ENCODE peak calls at places on chromosome 21, in seven cellular contexts. A is fibroblast of the aortic adventitia, N is thoracic aorta, L is fibroblast of pulmonary artery, P is cardiac muscle cell, T is endothelial cell, U is endodermal cell. H is an unnamed sample.

GRCh38 chr21:24395320-24395933 is 1211.9 kb downstream of the MRPL39 start:
- DNase-seq in A (no peak), N (no peak), L (no peak), P (no peak), T (no peak), U (no peak), H (no peak)

GRCh38 chr21:33212159-33212851 is 17.4 kb upstream of the IFNAR2 start:
- DNase-seq in A (peak), N (no peak), L (peak), P (peak), T (no peak), U (no peak), H (no peak)

GRCh38 chr21:32800056-32800455 is 28.5 kb upstream of the PAXBP1 start:
- DNase-seq in A (peak), N (no peak), L (no peak), P (no peak), T (no peak), U (no peak), H (no peak)

GRCh38 chr21:34770581-34770980 is 101.8 kb downstream of the CLIC6 start:
- DNase-seq in A (peak), N (no peak), L (no peak), P (peak), T (no peak), U (no peak), H (no peak)

GRCh38 chr21:28257276-28257675 is 735.4 kb downstream of the LTN1 start:
- DNase-seq in A (peak), N (no peak), L (peak), P (peak), T (no peak), U (no peak), H (no peak)

GRCh38 chr21:43917515-43918384 is 52.7 kb downstream of the AGPAT3 start:
- DNase-seq in A (no peak), N (no peak), L (no peak), P (no peak), T (no peak), U (no peak), H (no peak)

GRCh38 chr21:44082648-44083436 is 24.4 kb upstream of the PWP2 start:
- DNase-seq in A (no peak), N (no peak), L (no peak), P (no peak), T (no peak), U (no peak), H (no peak)

GRCh38 chr21:39087976-39088370 is 95.3 kb downstream of the PSMG1 start:
- DNase-seq in A (no peak), N (no peak), L (no peak), P (no peak), T (no peak), U (no peak), H (no peak)

GRCh38 chr21:35041122-35041521 is 8.0 kb downstream of the RUNX1 start:
- DNase-seq in A (no peak), N (no peak), L (no peak), P (no peak), T (no peak), U (no peak), H (no peak)

GRCh38 chr21:35843911-35844667 is 216.2 kb downstream of the SETD4 start:
- DNase-seq in A (peak), N (no peak), L (no peak), P (peak), T (no peak), U (peak), H (peak)

GRCh38 chr21:43370091-43370658 is 56.8 kb downstream of the SIK1 start:
- DNase-seq in A (peak), N (no peak), L (no peak), P (peak), T (no peak), U (no peak), H (no peak)

GRCh38 chr21:27035791-27036190 is 68.9 kb upstream of the ADAMTS5 start:
- DNase-seq in A (no peak), N (no peak), L (no peak), P (no peak), T (no peak), U (no peak), H (no peak)

GRCh38 chr21:33023574-33024277 is 2.0 kb upstream of the OLIG2 start:
- DNase-seq in A (peak), N (no peak), L (no peak), P (no peak), T (no peak), U (peak), H (no peak)

GRCh38 chr21:29306920-29307319 is 8.2 kb downstream of the BACH1 start:
- DNase-seq in A (no peak), N (no peak), L (no peak), P (no peak), T (no peak), U (no peak), H (no peak)

GRCh38 chr21:14353712-14354111 is 29.2 kb downstream of the HSPA13 start:
- DNase-seq in A (no peak), N (no peak), L (no peak), P (no peak), T (no peak), U (no peak), H (no peak)

GRCh38 chr21:24897883-24898282 is 709.4 kb downstream of the MRPL39 start:
- DNase-seq in A (no peak), N (no peak), L (no peak), P (no peak), T (no peak), U (no peak), H (no peak)

GRCh38 chr21:40143822-40144525 is 276.7 kb downstream of the PCP4 start:
- DNase-seq in A (peak), N (no peak), L (peak), P (peak), T (peak), U (peak), H (no peak)

GRCh38 chr21:43911935-43912487 is 47.0 kb downstream of the AGPAT3 start:
- DNase-seq in A (no peak), N (no peak), L (no peak), P (no peak), T (no peak), U (no peak), H (no peak)

GRCh38 chr21:30194701-30195299 is 21.1 kb downstream of the CLDN8 start:
- DNase-seq in A (peak), N (no peak), L (peak), P (peak), T (peak), U (peak), H (no peak)

GRCh38 chr21:33860332-33860879 is 55.2 kb downstream of the ATP5PO start:
- DNase-seq in A (no peak), N (no peak), L (no peak), P (no peak), T (no peak), U (no peak), H (no peak)

GRCh38 chr21:33734326-33734725 is 92.0 kb downstream of the ITSN1 start:
- DNase-seq in A (no peak), N (no peak), L (no peak), P (no peak), T (no peak), U (no peak), H (no peak)

GRCh38 chr21:44263221-44263671 is 1.5 kb upstream of the DNMT3L start:
- DNase-seq in A (no peak), N (no peak), L (no peak), P (no peak), T (no peak), U (peak), H (no peak)

GRCh38 chr21:43681650-43682049 is 22.3 kb downstream of the RRP1B start:
- DNase-seq in A (no peak), N (no peak), L (no peak), P (no peak), T (no peak), U (no peak), H (no peak)

GRCh38 chr21:29293495-29293894 is 5.2 kb upstream of the BACH1 start:
- DNase-seq in A (no peak), N (no peak), L (no peak), P (no peak), T (no peak), U (no peak), H (no peak)

GRCh38 chr21:43865471-43866181 is 603 bp downstream of the AGPAT3 start:
- DNase-seq in A (peak), N (no peak), L (peak), P (peak), T (no peak), U (no peak), H (peak)

GRCh38 chr21:28104346-28104745 is 888.3 kb downstream of the LTN1 start:
- DNase-seq in A (no peak), N (no peak), L (no peak), P (no peak), T (no peak), U (no peak), H (no peak)

GRCh38 chr21:16460936-16461335 is 731.2 kb downstream of the USP25 start:
- DNase-seq in A (no peak), N (no peak), L (no peak), P (no peak), T (no peak), U (peak), H (no peak)
- TF ChIP-seq CTCF in A (peak), N (no peak), L (no peak), P (no peak), T (no peak), U (peak), H (no peak)

GRCh38 chr21:46161800-46162592 is 6.6 kb upstream of the FTCD start:
- DNase-seq in A (no peak), N (no peak), L (no peak), P (no peak), T (no peak), U (no peak), H (peak)
- TF ChIP-seq CTCF in A (no peak), N (no peak), L (no peak), P (no peak), T (no peak), U (no peak), H (no peak)

DNA sequence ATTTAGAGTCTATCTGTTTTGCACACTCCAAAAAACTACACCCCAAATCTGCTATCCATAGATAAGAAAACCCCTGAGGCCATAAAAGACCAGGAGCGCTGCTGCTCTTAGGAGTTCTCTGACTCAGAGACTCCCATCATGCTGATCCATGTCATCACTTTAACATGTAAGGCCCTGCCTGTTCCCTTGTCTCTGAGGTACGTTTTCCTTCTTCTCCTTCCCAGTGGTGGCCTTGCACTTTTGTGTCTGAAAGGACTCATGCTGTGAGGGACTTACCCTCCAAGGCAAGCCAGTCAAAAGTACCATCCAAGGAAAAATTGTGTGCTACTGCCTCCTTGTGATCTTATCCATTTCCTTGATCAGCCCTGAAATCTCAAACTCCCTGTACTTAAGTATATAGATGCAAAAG is 427.4 kb upstream of the NCAM2 start:
- DNase-seq in A (no peak), N (no peak), L (no peak), P (no peak), T (peak), U (peak), H (no peak)
- TF ChIP-seq CTCF in A (no peak), N (no peak), L (no peak), P (no peak), T (no peak), U (peak), H (no peak)

GRCh38 chr21:37917612-37918011 is 1.4 kb upstream of the KCNJ6 start:
- DNase-seq in A (peak), N (no peak), L (peak), P (peak), T (no peak), U (no peak), H (no peak)

GRCh38 chr21:37915516-37915915 is 741 bp downstream of the KCNJ6 start:
- DNase-seq in A (no peak), N (no peak), L (no peak), P (no peak), T (peak), U (no peak), H (no peak)

GRCh38 chr21:37916795-37917142 is 512 bp upstream of the KCNJ6 start:
- DNase-seq in A (no peak), N (no peak), L (no peak), P (no peak), T (peak), U (peak), H (no peak)

DNA sequence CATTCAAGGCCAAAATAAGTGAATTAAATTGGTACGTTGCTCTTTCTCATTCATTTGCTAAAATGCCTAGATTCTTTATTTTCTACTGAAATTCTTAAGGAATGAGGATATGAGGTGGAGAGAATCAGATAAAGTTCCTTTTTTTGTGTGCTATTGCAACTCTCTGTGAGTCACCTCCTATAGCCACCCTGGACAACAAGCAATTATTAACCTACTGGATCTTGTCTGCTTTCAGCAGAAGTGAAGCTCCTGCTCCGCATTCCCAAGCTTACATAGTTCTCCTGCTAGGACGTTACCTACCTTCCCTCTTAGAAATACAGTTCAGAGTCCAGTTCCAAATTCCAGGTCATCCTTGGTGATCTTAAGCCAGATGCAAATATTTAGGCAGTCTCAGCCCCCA is 4.8 kb upstream of the KCNJ6 start:
- DNase-seq in A (peak), N (no peak), L (peak), P (peak), T (no peak), U (no peak), H (no peak)
- TF ChIP-seq CTCF in A (no peak), N (no peak), L (no peak), P (no peak), T (no peak), U (no peak), H (no peak)

GRCh38 chr21:42009018-42009830 is 936 bp downstream of the ZBTB21 start:
- DNase-seq in A (peak), N (no peak), L (peak), P (peak), T (peak), U (peak), H (peak)
- TF ChIP-seq CTCF in A (peak), N (peak), L (no peak), P (no peak), T (no peak), U (peak), H (peak)

DNA sequence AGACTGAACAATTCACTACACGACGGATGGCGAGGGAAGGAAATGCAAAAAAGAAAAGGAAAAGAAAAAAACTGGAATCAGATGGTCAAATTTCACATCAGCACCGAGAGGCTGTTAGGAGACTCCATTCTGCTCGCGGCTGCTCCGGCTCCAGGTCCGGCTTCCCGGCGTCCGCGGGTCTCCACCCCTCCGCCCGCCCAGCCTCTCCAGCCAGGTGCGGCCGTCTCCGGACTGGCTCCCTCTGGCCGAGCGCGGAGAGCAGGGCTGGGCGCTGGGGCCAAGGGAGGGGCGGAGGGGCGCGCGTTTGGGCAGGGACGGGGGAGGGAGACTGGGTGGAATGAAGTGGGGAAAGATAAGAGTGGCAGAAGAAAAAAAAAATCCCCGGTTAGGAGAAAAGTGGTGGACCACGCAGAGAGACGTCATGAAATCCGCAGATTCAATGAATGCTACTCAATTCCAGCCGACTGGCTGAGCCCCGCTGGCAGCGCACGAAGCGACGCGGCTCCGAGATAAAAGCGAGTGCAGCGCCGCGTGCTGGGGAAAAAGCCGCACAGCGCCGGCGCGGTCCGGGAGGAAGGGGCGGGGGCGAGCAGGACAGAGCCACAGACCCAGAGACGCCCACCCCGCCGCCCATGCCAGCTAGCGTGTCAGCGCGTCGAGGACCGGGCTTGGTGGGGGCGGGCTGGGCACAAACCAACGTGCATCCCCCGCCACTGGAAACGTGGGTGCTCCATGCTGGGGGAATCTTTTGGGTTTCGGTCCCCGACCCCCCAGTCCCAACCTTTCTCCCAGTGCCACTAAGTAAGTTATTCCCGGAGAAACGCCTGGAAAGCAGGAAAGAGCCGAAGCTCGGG is at the start of gene KCNJ6:
- DNase-seq in A (peak), N (no peak), L (peak), P (peak), T (peak), U (peak), H (no peak)
- TF ChIP-seq CTCF in A (peak), N (peak), L (peak), P (peak), T (peak), U (peak), H (peak)

GRCh38 chr21:45558044-45558721 is 15.9 kb upstream of the SLC19A1 start:
- DNase-seq in A (no peak), N (no peak), L (no peak), P (no peak), T (no peak), U (peak), H (peak)

GRCh38 chr21:45556645-45557601 is 14.7 kb upstream of the SLC19A1 start:
- DNase-seq in A (peak), N (no peak), L (no peak), P (no peak), T (no peak), U (peak), H (no peak)

GRCh38 chr21:45557611-45558043 is 15.4 kb upstream of the SLC19A1 start:
- DNase-seq in A (no peak), N (no peak), L (no peak), P (no peak), T (no peak), U (peak), H (no peak)

GRCh38 chr21:45560106-45561021 is 18.1 kb upstream of the SLC19A1 start:
- DNase-seq in A (no peak), N (no peak), L (no peak), P (no peak), T (no peak), U (peak), H (peak)

DNA sequence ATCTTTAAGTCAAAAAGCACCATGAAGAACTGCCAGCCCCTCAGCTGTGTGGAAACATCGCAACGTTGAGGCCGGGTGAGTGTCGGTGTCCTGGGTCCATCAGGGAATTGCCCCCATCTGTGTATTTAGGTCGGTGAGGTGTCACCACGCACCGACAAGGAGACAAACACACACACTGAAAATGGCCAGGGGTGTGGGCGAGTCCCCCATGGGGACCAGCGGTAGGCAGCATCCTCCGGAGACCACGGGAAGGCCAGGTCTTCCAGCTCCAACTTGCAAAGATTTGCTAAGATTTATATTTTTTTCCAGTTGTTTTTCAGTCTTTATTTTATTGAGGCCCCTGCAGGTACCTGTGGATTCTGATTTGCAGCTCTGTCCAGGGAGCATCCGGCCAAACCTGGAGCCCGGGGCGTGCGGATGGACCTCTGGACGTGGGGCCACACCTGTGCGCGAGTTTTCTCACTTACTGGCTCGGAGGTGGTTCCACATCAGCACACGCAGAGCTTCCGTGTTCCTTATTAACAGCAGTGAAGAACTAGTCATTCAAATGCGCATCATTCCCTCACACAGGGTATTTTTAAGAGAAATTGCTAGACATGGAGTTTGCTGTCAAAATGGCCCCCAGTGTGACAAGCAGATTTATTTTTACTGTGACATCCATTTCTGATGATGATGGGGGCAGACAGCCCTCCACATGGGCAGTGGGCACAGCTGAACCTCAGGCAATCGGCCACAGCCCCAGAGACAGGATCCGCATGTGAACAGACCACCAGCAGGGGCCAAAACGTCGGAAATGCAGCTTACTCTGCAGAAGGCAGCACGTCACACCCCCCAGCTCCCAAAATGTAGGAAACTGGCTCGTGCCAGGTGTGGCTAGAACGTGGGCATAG is 17.2 kb upstream of the SLC19A1 start:
- DNase-seq in A (no peak), N (no peak), L (no peak), P (no peak), T (no peak), U (peak), H (peak)
- TF ChIP-seq CTCF in A (no peak), N (no peak), L (no peak), P (no peak), T (no peak), U (no peak), H (no peak)

GRCh38 chr21:31360717-31361116 is 16.7 kb upstream of the TIAM1 start:
- DNase-seq in A (no peak), N (no peak), L (no peak), P (no peak), T (no peak), U (no peak), H (no peak)

GRCh38 chr21:31358148-31358547 is 14.1 kb upstream of the TIAM1 start:
- DNase-seq in A (no peak), N (no peak), L (no peak), P (no peak), T (no peak), U (no peak), H (no peak)

GRCh38 chr21:31366825-31367224 is 22.8 kb upstream of the TIAM1 start:
- DNase-seq in A (peak), N (no peak), L (peak), P (peak), T (no peak), U (no peak), H (no peak)

GRCh38 chr21:31364265-31364945 is 20.3 kb upstream of the TIAM1 start:
- DNase-seq in A (no peak), N (no peak), L (no peak), P (no peak), T (no peak), U (no peak), H (no peak)

GRCh38 chr21:31363720-31364119 is 19.7 kb upstream of the TIAM1 start:
- DNase-seq in A (no peak), N (no peak), L (no peak), P (no peak), T (peak), U (no peak), H (no peak)
- TF ChIP-seq CTCF in A (no peak), N (no peak), L (no peak), P (no peak), T (no peak), U (no peak), H (no peak)

GRCh38 chr21:18764720-18765119 is 361.1 kb upstream of the TMPRSS15 start:
- DNase-seq in A (no peak), N (no peak), L (no peak), P (no peak), T (no peak), U (no peak), H (no peak)

GRCh38 chr21:18759751-18760161 is 356.2 kb upstream of the TMPRSS15 start:
- DNase-seq in A (no peak), N (no peak), L (no peak), P (no peak), T (no peak), U (no peak), H (no peak)

GRCh38 chr21:18760247-18760646 is 356.7 kb upstream of the TMPRSS15 start:
- DNase-seq in A (no peak), N (no peak), L (no peak), P (no peak), T (no peak), U (no peak), H (no peak)

GRCh38 chr21:18759267-18759666 is 355.7 kb upstream of the TMPRSS15 start:
- DNase-seq in A (no peak), N (no peak), L (no peak), P (no peak), T (no peak), U (no peak), H (no peak)
- TF ChIP-seq CTCF in A (no peak), N (no peak), L (no peak), P (no peak), T (no peak), U (no peak), H (no peak)

H was measured in tibial artery.